ENCODE peak calls at places on chromosomes 13 and 19, in seven cellular contexts. One of them, this sample, is unnamed.

GRCh38 chr19:6802336-6803035 is 30.0 kb downstream of the VAV1 start:
- DNase-seq in tibial artery: peak
- DNase-seq in cardiac muscle cell: peak
- DNase-seq in D721Med: no peak
- DNase-seq in neural crest cell: no peak
- DNase-seq in transverse colon: peak
- DNase-seq in B cell: peak
- DNase-seq in this sample: peak

GRCh38 chr13:53200498-53201453 is 172.2 kb downstream of the OLFM4 start:
- DNase-seq in tibial artery: no peak
- DNase-seq in cardiac muscle cell: peak
- DNase-seq in D721Med: peak
- DNase-seq in neural crest cell: peak
- DNase-seq in transverse colon: peak
- DNase-seq in B cell: peak
- DNase-seq in this sample: peak

GRCh38 chr19:9436358-9436757 is 985 bp upstream of the ZNF266 start:
- DNase-seq in tibial artery: no peak
- DNase-seq in cardiac muscle cell: no peak
- DNase-seq in D721Med: no peak
- DNase-seq in neural crest cell: no peak
- DNase-seq in transverse colon: no peak
- DNase-seq in B cell: no peak
- DNase-seq in this sample: no peak

GRCh38 chr13:106481919-106482318 is 53.5 kb downstream of the EFNB2 start:
- DNase-seq in tibial artery: no peak
- DNase-seq in cardiac muscle cell: no peak
- DNase-seq in D721Med: no peak
- DNase-seq in neural crest cell: no peak
- DNase-seq in transverse colon: no peak
- DNase-seq in B cell: no peak
- DNase-seq in this sample: no peak

GRCh38 chr13:30020726-30021312 is 170.4 kb upstream of the UBL3 start:
- DNase-seq in tibial artery: no peak
- DNase-seq in cardiac muscle cell: no peak
- DNase-seq in D721Med: no peak
- DNase-seq in neural crest cell: no peak
- DNase-seq in transverse colon: no peak
- DNase-seq in B cell: no peak
- DNase-seq in this sample: no peak

GRCh38 chr13:35478384-35479222 is 2.1 kb upstream of the MAB21L1 start:
- DNase-seq in tibial artery: no peak
- DNase-seq in cardiac muscle cell: no peak
- DNase-seq in D721Med: no peak
- DNase-seq in neural crest cell: peak
- DNase-seq in transverse colon: no peak
- DNase-seq in B cell: peak
- DNase-seq in this sample: no peak

GRCh38 chr13:90105881-90106496 is 1241.5 kb upstream of the MIR17HG start:
- DNase-seq in tibial artery: no peak
- DNase-seq in cardiac muscle cell: peak
- DNase-seq in D721Med: no peak
- DNase-seq in neural crest cell: no peak
- DNase-seq in transverse colon: no peak
- DNase-seq in B cell: no peak
- DNase-seq in this sample: no peak

GRCh38 chr19:54692294-54692615 is 29.5 kb downstream of the LILRB4 start:
- DNase-seq in tibial artery: no peak
- DNase-seq in cardiac muscle cell: no peak
- DNase-seq in D721Med: no peak
- DNase-seq in neural crest cell: no peak
- DNase-seq in transverse colon: no peak
- DNase-seq in B cell: no peak
- DNase-seq in this sample: no peak

GRCh38 chr13:30734434-30734833 is 909 bp upstream of the ALOX5AP start:
- DNase-seq in tibial artery: no peak
- DNase-seq in cardiac muscle cell: no peak
- DNase-seq in D721Med: no peak
- DNase-seq in neural crest cell: no peak
- DNase-seq in transverse colon: no peak
- DNase-seq in B cell: no peak
- DNase-seq in this sample: no peak

GRCh38 chr13:105990256-105990958 is 545.1 kb downstream of the EFNB2 start:
- DNase-seq in tibial artery: no peak
- DNase-seq in cardiac muscle cell: no peak
- DNase-seq in D721Med: no peak
- DNase-seq in neural crest cell: no peak
- DNase-seq in transverse colon: no peak
- DNase-seq in B cell: no peak
- DNase-seq in this sample: no peak

GRCh38 chr13:34201050-34201913 is 383.3 kb downstream of the RFC3 start:
- DNase-seq in tibial artery: no peak
- DNase-seq in cardiac muscle cell: peak
- DNase-seq in D721Med: no peak
- DNase-seq in neural crest cell: no peak
- DNase-seq in transverse colon: no peak
- DNase-seq in B cell: no peak
- DNase-seq in this sample: no peak

GRCh38 chr13:110477711-110478245 is 83.7 kb downstream of the RAB20 start:
- DNase-seq in tibial artery: no peak
- DNase-seq in cardiac muscle cell: no peak
- DNase-seq in D721Med: no peak
- DNase-seq in neural crest cell: no peak
- DNase-seq in transverse colon: no peak
- DNase-seq in B cell: no peak
- DNase-seq in this sample: no peak

GRCh38 chr13:38012096-38012495 is 142.5 kb upstream of the TRPC4 start:
- DNase-seq in tibial artery: no peak
- DNase-seq in cardiac muscle cell: no peak
- DNase-seq in D721Med: no peak
- DNase-seq in neural crest cell: no peak
- DNase-seq in transverse colon: no peak
- DNase-seq in B cell: no peak
- DNase-seq in this sample: no peak

GRCh38 chr13:95226476-95226875 is 74.8 kb downstream of the ABCC4 start:
- DNase-seq in tibial artery: no peak
- DNase-seq in cardiac muscle cell: no peak
- DNase-seq in D721Med: no peak
- DNase-seq in neural crest cell: no peak
- DNase-seq in transverse colon: no peak
- DNase-seq in B cell: no peak
- DNase-seq in this sample: no peak

GRCh38 chr13:43368003-43368402 is 344.6 kb downstream of the DNAJC15 start:
- DNase-seq in tibial artery: no peak
- DNase-seq in cardiac muscle cell: no peak
- DNase-seq in D721Med: no peak
- DNase-seq in neural crest cell: no peak
- DNase-seq in transverse colon: no peak
- DNase-seq in B cell: no peak
- DNase-seq in this sample: peak

GRCh38 chr19:7980168-7980567 is 25.3 kb downstream of the ELAVL1 start:
- DNase-seq in tibial artery: no peak
- DNase-seq in cardiac muscle cell: no peak
- DNase-seq in D721Med: no peak
- DNase-seq in neural crest cell: no peak
- DNase-seq in transverse colon: no peak
- DNase-seq in B cell: no peak
- DNase-seq in this sample: no peak

GRCh38 chr19:7979559-7979958 is 25.9 kb downstream of the ELAVL1 start:
- DNase-seq in tibial artery: no peak
- DNase-seq in cardiac muscle cell: no peak
- DNase-seq in D721Med: no peak
- DNase-seq in neural crest cell: no peak
- DNase-seq in transverse colon: no peak
- DNase-seq in B cell: no peak
- DNase-seq in this sample: no peak

GRCh38 chr19:7977723-7978040 is 27.8 kb downstream of the ELAVL1 start:
- DNase-seq in tibial artery: no peak
- DNase-seq in cardiac muscle cell: no peak
- DNase-seq in D721Med: no peak
- DNase-seq in neural crest cell: no peak
- DNase-seq in transverse colon: no peak
- DNase-seq in B cell: no peak
- DNase-seq in this sample: no peak

GRCh38 chr19:7978196-7978825 is 27.1 kb downstream of the ELAVL1 start:
- DNase-seq in tibial artery: no peak
- DNase-seq in cardiac muscle cell: no peak
- DNase-seq in D721Med: no peak
- DNase-seq in neural crest cell: no peak
- DNase-seq in transverse colon: no peak
- DNase-seq in B cell: no peak
- DNase-seq in this sample: no peak

DNA sequence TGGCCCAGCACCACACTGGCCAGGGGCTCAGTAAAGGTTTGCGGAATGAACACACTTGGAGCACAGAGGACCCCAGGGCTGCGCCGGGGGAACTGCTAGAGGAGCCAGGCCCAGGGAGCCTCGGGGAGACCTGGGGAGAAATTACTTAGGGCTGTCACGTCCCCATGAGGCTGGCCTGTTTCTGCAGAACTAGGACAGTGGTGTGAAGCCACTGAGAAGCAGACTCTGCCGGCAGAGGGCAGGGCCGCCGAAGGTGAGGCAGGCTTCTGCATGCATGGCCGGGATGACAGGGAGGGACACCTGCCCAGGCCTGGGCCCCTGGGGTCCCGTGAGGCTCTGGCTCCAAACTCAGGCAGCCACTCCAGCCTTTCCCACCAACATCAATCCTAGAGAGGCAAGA is 26.4 kb downstream of the ELAVL1 start:
- DNase-seq in tibial artery: no peak
- DNase-seq in cardiac muscle cell: no peak
- DNase-seq in D721Med: no peak
- DNase-seq in neural crest cell: no peak
- DNase-seq in transverse colon: no peak
- DNase-seq in B cell: no peak
- DNase-seq in this sample: no peak
- TF ChIP-seq CTCF in tibial artery: no peak
- TF ChIP-seq CTCF in cardiac muscle cell: no peak
- TF ChIP-seq CTCF in D721Med: no peak
- TF ChIP-seq CTCF in neural crest cell: no peak
- TF ChIP-seq CTCF in transverse colon: no peak
- TF ChIP-seq CTCF in B cell: no peak
- TF ChIP-seq CTCF in this sample: no peak

DNA sequence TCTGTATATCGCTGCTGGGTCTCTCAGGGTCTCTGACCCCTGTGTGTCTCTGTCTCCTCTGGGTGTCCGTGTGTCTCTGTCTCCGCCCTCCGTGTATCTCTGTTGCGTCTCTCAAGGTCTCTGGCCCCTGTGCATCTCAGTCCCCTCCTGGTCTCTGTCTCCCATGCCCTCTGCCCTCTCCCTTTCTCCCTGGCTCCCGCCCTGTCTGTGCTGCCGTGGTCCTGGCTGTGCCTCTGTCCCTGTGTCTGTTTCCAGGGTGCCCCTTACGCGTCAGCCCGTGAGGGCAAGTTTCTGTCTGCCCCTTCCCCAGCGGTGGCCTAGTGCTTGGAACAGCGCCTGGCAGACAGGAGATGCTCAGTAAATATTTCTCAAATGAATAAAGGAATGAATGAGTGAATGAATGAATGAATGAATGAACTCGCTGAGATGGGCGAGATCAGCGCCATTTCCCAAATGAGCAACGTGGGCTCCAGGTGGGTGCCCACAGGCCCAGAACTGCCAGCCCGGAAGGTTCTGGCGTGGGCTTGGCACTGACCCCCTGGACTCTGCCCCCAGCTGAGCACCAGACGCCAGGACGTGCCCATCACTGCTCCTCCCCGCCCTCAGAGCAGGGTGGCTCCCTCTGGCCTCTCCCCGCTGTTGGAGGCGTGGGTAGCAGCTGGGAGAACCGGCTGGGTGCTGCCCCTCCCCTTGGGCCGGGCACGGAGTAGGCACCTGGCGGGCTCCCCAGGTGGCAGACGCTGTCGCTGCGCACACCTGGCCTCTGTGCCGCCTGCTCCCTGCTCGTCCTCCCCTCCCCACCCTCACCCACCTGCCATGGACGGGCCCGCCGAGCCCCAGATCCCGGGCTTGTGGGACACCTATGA is at the start of gene SULT2B1:
- DNase-seq in tibial artery: no peak
- DNase-seq in cardiac muscle cell: no peak
- DNase-seq in D721Med: no peak
- DNase-seq in neural crest cell: no peak
- DNase-seq in transverse colon: peak
- DNase-seq in B cell: no peak
- DNase-seq in this sample: no peak
- TF ChIP-seq CTCF in tibial artery: no peak
- TF ChIP-seq CTCF in cardiac muscle cell: no peak
- TF ChIP-seq CTCF in D721Med: no peak
- TF ChIP-seq CTCF in neural crest cell: no peak
- TF ChIP-seq CTCF in transverse colon: no peak
- TF ChIP-seq CTCF in B cell: no peak
- TF ChIP-seq CTCF in this sample: no peak

GRCh38 chr19:30144242-30144758 is 202.3 kb downstream of the URI1 start:
- DNase-seq in tibial artery: no peak
- DNase-seq in cardiac muscle cell: no peak
- DNase-seq in D721Med: no peak
- DNase-seq in neural crest cell: no peak
- DNase-seq in transverse colon: no peak
- DNase-seq in B cell: no peak
- DNase-seq in this sample: no peak
- TF ChIP-seq CTCF in tibial artery: no peak
- TF ChIP-seq CTCF in cardiac muscle cell: no peak
- TF ChIP-seq CTCF in D721Med: no peak
- TF ChIP-seq CTCF in neural crest cell: no peak
- TF ChIP-seq CTCF in transverse colon: no peak
- TF ChIP-seq CTCF in B cell: no peak
- TF ChIP-seq CTCF in this sample: no peak

DNA sequence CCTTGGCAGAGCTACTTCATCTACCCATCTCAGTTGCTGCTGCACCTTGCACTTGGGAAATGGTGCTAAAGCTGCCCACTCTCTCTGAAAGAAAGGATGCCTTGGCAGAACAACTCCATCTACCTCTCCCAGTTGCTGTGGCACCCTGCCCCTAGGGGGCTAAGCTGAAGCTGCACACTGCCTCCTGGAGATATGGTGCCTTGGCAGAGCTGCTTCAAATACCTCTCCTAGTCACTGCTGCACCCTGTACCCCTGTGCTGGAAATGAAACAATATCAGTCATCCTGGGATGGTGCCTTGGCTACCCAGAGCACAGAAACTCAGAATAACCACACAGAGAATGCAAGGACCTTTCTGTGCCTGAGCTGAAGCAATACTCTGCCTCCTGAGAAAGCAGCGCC is 615.8 kb downstream of the DIAPH3 start:
- DNase-seq in tibial artery: no peak
- DNase-seq in cardiac muscle cell: no peak
- DNase-seq in D721Med: no peak
- DNase-seq in neural crest cell: no peak
- DNase-seq in transverse colon: no peak
- DNase-seq in B cell: no peak
- DNase-seq in this sample: no peak
- TF ChIP-seq CTCF in tibial artery: no peak
- TF ChIP-seq CTCF in cardiac muscle cell: no peak
- TF ChIP-seq CTCF in D721Med: no peak
- TF ChIP-seq CTCF in neural crest cell: no peak
- TF ChIP-seq CTCF in transverse colon: no peak
- TF ChIP-seq CTCF in B cell: no peak
- TF ChIP-seq CTCF in this sample: no peak

DNA sequence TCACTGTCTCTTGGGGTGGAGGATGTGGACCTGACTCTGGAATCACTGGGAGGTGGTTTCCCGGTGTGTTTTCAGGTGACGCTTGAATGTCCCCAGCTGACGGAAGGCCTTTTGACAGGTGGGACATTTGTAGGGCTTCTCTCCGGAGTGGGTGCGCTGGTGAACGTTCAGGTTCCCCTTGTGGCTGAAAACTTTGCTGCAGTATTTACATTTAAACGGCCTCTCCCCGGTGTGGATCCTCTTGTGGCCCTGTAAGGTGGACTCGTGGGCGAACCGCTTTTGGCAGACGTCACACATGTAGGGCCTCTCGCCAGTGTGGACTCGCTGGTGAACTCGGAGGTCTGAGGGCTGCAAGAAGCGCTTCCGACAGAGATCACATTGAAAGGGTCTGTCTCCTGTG is 7.8 kb downstream of the ZSCAN5B start:
- DNase-seq in tibial artery: no peak
- DNase-seq in cardiac muscle cell: no peak
- DNase-seq in D721Med: no peak
- DNase-seq in neural crest cell: no peak
- DNase-seq in transverse colon: no peak
- DNase-seq in B cell: no peak
- DNase-seq in this sample: no peak
- TF ChIP-seq CTCF in tibial artery: no peak
- TF ChIP-seq CTCF in cardiac muscle cell: no peak
- TF ChIP-seq CTCF in D721Med: no peak
- TF ChIP-seq CTCF in neural crest cell: no peak
- TF ChIP-seq CTCF in transverse colon: no peak
- TF ChIP-seq CTCF in B cell: no peak
- TF ChIP-seq CTCF in this sample: no peak

This sample was measured in GM13976.